ENCODE peak calls at places on chromosomes 4 and X, in eight cellular contexts. R, Q, V, N, S, C, D and W are unnamed samples.

GRCh38 chr4:106892786-106893185 is 143.3 kb downstream of the DKK2 start:
- DNase-seq in R (no peak), Q (no peak), V (no peak), N (no peak), S (no peak), C (no peak), D (no peak), W (no peak)

GRCh38 chrX:7071390-7071789 is 76.1 kb upstream of the STS start:
- DNase-seq in R (no peak), Q (no peak), V (no peak), N (no peak), S (no peak), C (no peak), D (no peak), W (no peak)

GRCh38 chr4:73434311-73434710 is 1.7 kb upstream of the AFP start:
- DNase-seq in R (no peak), Q (peak; percentile 15), V (peak; percentile 25), N (peak; percentile 11), S (no peak), C (no peak), D (no peak), W (no peak)

GRCh38 chr4:14446904-14447303 is 555.4 kb upstream of the CPEB2 start:
- DNase-seq in R (no peak), Q (no peak), V (no peak), N (no peak), S (no peak), C (no peak), D (no peak), W (no peak)

GRCh38 chr4:140654516-140654855 is 85.7 kb upstream of the UCP1 start:
- DNase-seq in R (no peak), Q (no peak), V (no peak), N (no peak), S (no peak), C (no peak), D (no peak), W (no peak)

GRCh38 chrX:107684956-107685385 is 56.7 kb downstream of the PRPS1 start:
- DNase-seq in R (no peak), Q (peak; percentile 31), V (peak; percentile 83), N (no peak), S (no peak), C (no peak), D (peak; percentile 61), W (no peak)

GRCh38 chr4:92235741-92236140 is 68.0 kb upstream of the GRID2 start:
- DNase-seq in R (no peak), Q (no peak), V (no peak), N (no peak), S (no peak), C (no peak), D (no peak), W (no peak)

GRCh38 chr4:4852591-4853362 is 6.7 kb upstream of the MSX1 start:
- DNase-seq in R (no peak), Q (peak; percentile 46), V (peak; percentile 22), N (peak; percentile 69), S (no peak), C (no peak), D (no peak), W (no peak)

GRCh38 chr4:75048208-75048879 is 115.4 kb downstream of the PARM1 start:
- DNase-seq in R (no peak), Q (no peak), V (no peak), N (no peak), S (no peak), C (no peak), D (no peak), W (no peak)

GRCh38 chr4:174198396-174199179 is 84.9 kb downstream of the FBXO8 start:
- DNase-seq in R (no peak), Q (no peak), V (peak; percentile 56), N (peak; percentile 89), S (no peak), C (no peak), D (no peak), W (no peak)

GRCh38 chrX:63466690-63467089 is 115.6 kb upstream of the SPIN4 start:
- DNase-seq in R (no peak), Q (no peak), V (no peak), N (no peak), S (no peak), C (no peak), D (no peak), W (no peak)

GRCh38 chr4:185307136-185307950 is 88.4 kb downstream of the LRP2BP start:
- DNase-seq in R (no peak), Q (peak; percentile 61), V (no peak), N (no peak), S (no peak), C (no peak), D (no peak), W (no peak)

GRCh38 chr4:94976371-94977011 is 218.7 kb downstream of the BMPR1B start:
- DNase-seq in R (no peak), Q (no peak), V (peak; percentile 30), N (no peak), S (no peak), C (no peak), D (no peak), W (no peak)
- TF ChIP-seq CTCF in R (no peak), Q (no peak), V (no peak), N (no peak), S (no peak), C (no peak), D (no peak), W (no peak)

GRCh38 chr4:33649015-33649414 is 2595.3 kb downstream of the ARAP2 start:
- DNase-seq in R (no peak), Q (no peak), V (no peak), N (peak; percentile 58), S (no peak), C (no peak), D (no peak), W (no peak)
- TF ChIP-seq CTCF in R (peak; percentile 40), Q (no peak), V (no peak), N (peak; percentile 85), S (no peak), C (no peak), D (peak; percentile 8), W (no peak)

DNA sequence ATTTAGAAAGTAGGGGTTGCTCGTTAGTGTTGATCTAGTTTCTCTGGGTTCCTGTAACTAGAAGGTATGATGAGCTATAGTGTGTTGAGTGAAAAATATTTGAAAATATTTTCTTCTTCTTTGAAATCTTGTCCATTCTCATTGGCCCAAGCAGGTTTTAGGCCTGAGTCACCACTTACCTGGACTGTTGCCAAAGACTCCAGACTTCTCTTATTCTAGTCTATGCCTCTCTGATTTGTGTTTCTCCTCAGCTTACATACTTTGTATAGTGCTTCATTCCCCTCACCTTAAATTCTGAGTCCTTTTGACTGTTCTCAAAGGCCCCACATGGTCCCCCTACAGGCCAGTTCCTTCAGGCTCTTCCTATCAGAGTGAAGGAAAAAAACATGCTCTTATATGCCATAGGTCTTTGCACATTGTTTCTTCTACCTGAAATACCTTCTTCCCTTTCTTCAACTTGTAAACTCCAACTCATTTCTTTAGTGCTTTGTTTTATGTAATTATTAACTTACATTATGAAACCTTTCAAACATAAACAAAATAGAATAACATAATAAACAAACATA is 258.2 kb downstream of the PPP1R2C start:
- DNase-seq in R (no peak), Q (no peak), V (peak; percentile 4), N (no peak), S (no peak), C (no peak), D (no peak), W (no peak)
- TF ChIP-seq CTCF in R (peak; percentile 29), Q (no peak), V (no peak), N (no peak), S (no peak), C (no peak), D (no peak), W (no peak)

DNA sequence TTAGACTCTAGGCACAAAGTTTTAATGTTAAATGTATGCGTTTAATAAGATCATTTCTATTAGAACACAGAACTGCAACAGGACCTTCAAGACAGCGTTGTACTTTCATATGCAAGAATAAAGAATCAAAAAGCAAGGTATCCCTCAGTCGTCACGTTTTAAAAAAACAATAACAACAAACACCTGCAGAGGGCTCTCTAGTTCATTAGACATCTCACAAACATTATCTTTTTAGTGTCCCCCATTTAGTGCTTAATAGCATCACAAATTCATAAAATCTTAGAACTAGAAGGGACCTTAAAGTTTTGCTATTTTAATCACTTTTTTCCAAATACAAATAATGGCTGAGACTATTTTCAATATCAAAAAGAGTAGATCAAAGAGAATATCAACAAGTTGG is 236.6 kb downstream of the DCHS2 start:
- DNase-seq in R (no peak), Q (no peak), V (no peak), N (no peak), S (no peak), C (no peak), D (no peak), W (no peak)
- TF ChIP-seq CTCF in R (peak; percentile 21), Q (no peak), V (no peak), N (no peak), S (no peak), C (no peak), D (no peak), W (no peak)